ENCODE peak calls at places on chromosome 19, in five cellular contexts. W is T-helper 9 cell, P is left colon, V is GM20000, L is neural crest cell. C is an unnamed sample.
A peak's percentile ranks its signal among the peaks of the same experiment; 100 is the strongest.

GRCh38 chr19:50478901-50479715 is 2.5 kb upstream of the GARIN5A start:
- DNase-seq in W (no peak), P (no peak), V (no peak), L (no peak), C (no peak)

GRCh38 chr19:31385744-31386143 is 36.5 kb upstream of the TSHZ3 start:
- DNase-seq in W (no peak), P (no peak), V (no peak), L (no peak), C (no peak)

GRCh38 chr19:2166741-2167738 is 3.3 kb downstream of the DOT1L start:
- DNase-seq in W (no peak), P (peak; percentile 85), V (no peak), L (no peak), C (no peak)

GRCh38 chr19:13825489-13826475 is 30.5 kb downstream of the ZSWIM4 start:
- DNase-seq in W (no peak), P (peak; percentile 52), V (no peak), L (no peak), C (no peak)

GRCh38 chr19:58556633-58557252 is 1.7 kb downstream of the UBE2M start:
- DNase-seq in W (no peak), P (no peak), V (no peak), L (no peak), C (no peak)

GRCh38 chr19:6667114-6667627 is 2.8 kb downstream of the TNFSF14 start:
- DNase-seq in W (no peak), P (no peak), V (no peak), L (no peak), C (no peak)

GRCh38 chr19:12543855-12544254 is 7.4 kb downstream of the ZNF564 start:
- DNase-seq in W (no peak), P (no peak), V (no peak), L (no peak), C (no peak)

GRCh38 chr19:17762505-17763229 is 11.4 kb downstream of the FCHO1 start:
- DNase-seq in W (no peak), P (peak; percentile 53), V (no peak), L (peak; percentile 71), C (no peak)

GRCh38 chr19:17944301-17944700 is 11.5 kb downstream of the CCDC124 start:
- DNase-seq in W (no peak), P (no peak), V (no peak), L (no peak), C (peak; percentile 71)

GRCh38 chr19:30968210-30968609 is 381.0 kb downstream of the TSHZ3 start:
- DNase-seq in W (no peak), P (peak; percentile 15), V (no peak), L (no peak), C (no peak)

GRCh38 chr19:294341-294818 is 3.2 kb upstream of the PLPP2 start:
- DNase-seq in W (no peak), P (no peak), V (peak; percentile 53), L (no peak), C (no peak)